ENCODE peak calls at places on chromosomes 2 and 18, in eight cellular contexts. K is GM03348, Y is HCT116, L is HFF-Myc, D is SJCRH30, N is NCI-H510A, T is pancreas, E is kidney tubule cell. Z is an unnamed sample.

GRCh38 chr2:7694066-7695000 is 777.1 kb downstream of the RNF144A start:
- DNase-seq in Y (no peak), D (no peak), E (no peak), L (no peak), N (no peak), K (no peak), T (no peak), Z (no peak)

GRCh38 chr18:8929381-8929780 is 173.1 kb upstream of the NDUFV2 start:
- DNase-seq in D (no peak), T (no peak), K (no peak), L (no peak), Y (no peak), N (no peak), E (no peak), Z (no peak)

GRCh38 chr2:144522741-144523605 is 3.1 kb upstream of the ZEB2 start:
- DNase-seq in N (no peak), L (no peak), T (no peak), E (no peak), K (peak; percentile 43), Y (no peak), D (peak; percentile 40), Z (no peak)

GRCh38 chr18:9726175-9726574 is 18.1 kb downstream of the RAB31 start:
- DNase-seq in D (peak; percentile 62), N (no peak), E (no peak), T (no peak), Y (no peak), K (no peak), L (no peak), Z (no peak)

GRCh38 chr2:81087646-81088045 is 783.1 kb upstream of the LRRTM1 start:
- DNase-seq in N (no peak), K (no peak), T (no peak), Y (no peak), D (no peak), L (no peak), E (no peak), Z (no peak)

GRCh38 chr2:25328152-25329085 is 13.3 kb downstream of the DNMT3A start:
- DNase-seq in E (no peak), L (no peak), T (no peak), Y (no peak), K (no peak), N (no peak), D (no peak), Z (no peak)

GRCh38 chr2:17747684-17748452 is 5.7 kb downstream of the SMC6 start:
- DNase-seq in L (no peak), Y (no peak), N (no peak), D (no peak), E (peak; percentile 37), T (no peak), K (no peak), Z (no peak)

GRCh38 chr2:216603884-216604245 is 29.4 kb upstream of the IGFBP2 start:
- DNase-seq in Y (no peak), D (no peak), T (no peak), K (no peak), L (no peak), N (no peak), E (no peak), Z (no peak)

GRCh38 chr2:220966636-220967035 is 605.5 kb downstream of the EPHA4 start:
- DNase-seq in L (peak; percentile 56), K (no peak), T (no peak), N (no peak), D (peak; percentile 54), E (peak; percentile 91), Y (no peak), Z (no peak)

Z was measured in amygdala.